ENCODE peak calls at places on chromosomes 12 and 14, in four cellular contexts. E, F, B and T are unnamed samples.

GRCh38 chr12:70386771-70387170 is 20.7 kb downstream of the KCNMB4 start:
- DNase-seq in E (no peak), F (no peak), B (no peak), T (no peak)

GRCh38 chr14:73945159-73945670 is 4.7 kb downstream of the FAM161B start:
- DNase-seq in E (no peak), F (no peak), B (no peak), T (no peak)

GRCh38 chr14:23095196-23096108 is at the start of gene C14orf119:
- DNase-seq in F (peak), E (peak), B (peak), T (peak)

GRCh38 chr14:38605193-38606114 is 349.6 kb upstream of the CLEC14A start:
- DNase-seq in B (no peak), E (no peak), F (no peak), T (no peak)

GRCh38 chr12:75635606-75636444 is 124.4 kb upstream of the KRR1 start:
- DNase-seq in F (peak), B (no peak), E (no peak), T (no peak)

GRCh38 chr14:99715266-99716000 is 31.3 kb downstream of the CYP46A1 start:
- DNase-seq in F (no peak), E (no peak), B (no peak), T (no peak)

GRCh38 chr12:116538076-116538591 is 21.0 kb upstream of the MAP1LC3B2 start:
- DNase-seq in E (no peak), B (no peak), F (peak), T (peak)

GRCh38 chr12:113818833-113819232 is 147.3 kb downstream of the RBM19 start:
- DNase-seq in F (no peak), B (no peak), E (no peak), T (no peak)

GRCh38 chr12:89862511-89863331 is 154.1 kb upstream of the ATP2B1 start:
- DNase-seq in F (no peak), B (peak), E (no peak), T (peak)

GRCh38 chr12:98592825-98593322 is 612 bp upstream of the SLC25A3 start:
- DNase-seq in B (no peak), F (peak), E (no peak), T (no peak)

GRCh38 chr12:93857279-93857894 is 180.2 kb downstream of the CRADD start:
- DNase-seq in B (no peak), F (no peak), E (no peak), T (no peak)

GRCh38 chr14:57089901-57090300 is 178.8 kb downstream of the EXOC5 start:
- DNase-seq in B (no peak), E (no peak), F (no peak), T (no peak)

GRCh38 chr14:49991491-49991890 is 98.6 kb downstream of the ARF6 start:
- DNase-seq in E (no peak), B (no peak), F (no peak), T (no peak)

GRCh38 chr12:120262852-120263724 is 2.4 kb downstream of the PXN start:
- DNase-seq in F (peak), E (no peak), B (no peak), T (peak)

GRCh38 chr12:118060301-118061010 is 523 bp downstream of the WSB2 start:
- DNase-seq in F (peak), B (no peak), E (no peak), T (no peak)

GRCh38 chr14:94269156-94269555 is 23.9 kb downstream of the SERPINA10 start:
- DNase-seq in F (no peak), B (no peak), E (no peak), T (no peak)

GRCh38 chr12:56358836-56359532 is 923 bp downstream of the STAT2 start:
- DNase-seq in B (no peak), E (no peak), F (peak), T (no peak)

GRCh38 chr12:107990325-107990724 is 138.8 kb upstream of the WSCD2 start:
- DNase-seq in B (peak), F (no peak), E (peak), T (peak)

GRCh38 chr12:132807295-132808222 is 21.1 kb downstream of the GOLGA3 start:
- DNase-seq in B (no peak), E (no peak), F (no peak), T (no peak)

GRCh38 chr14:67359319-67359774 is 257 bp downstream of the ATP6V1D start:
- DNase-seq in F (peak), E (no peak), B (no peak), T (peak)

GRCh38 chr12:116607039-116607438 is 47.9 kb downstream of the MAP1LC3B2 start:
- DNase-seq in F (no peak), B (no peak), E (no peak), T (no peak)

GRCh38 chr12:131105736-131106356 is 152.1 kb downstream of the ADGRD1 start:
- DNase-seq in E (no peak), F (no peak), B (peak), T (no peak)

GRCh38 chr14:22829661-22830328 is at the start of gene MRPL52:
- DNase-seq in E (peak), F (peak), B (peak), T (peak)

GRCh38 chr14:50452979-50453705 is 56.5 kb upstream of the CDKL1 start:
- DNase-seq in B (no peak), F (peak), E (no peak), T (peak)

GRCh38 chr12:92094751-92095161 is 50.9 kb downstream of the BTG1 start:
- DNase-seq in E (no peak), F (no peak), B (no peak), T (peak)

GRCh38 chr14:39488600-39488999 is 56.4 kb upstream of the FBXO33 start:
- DNase-seq in B (no peak), F (no peak), E (no peak), T (no peak)

GRCh38 chr12:1820191-1820599 is at the start of gene LRTM2:
- DNase-seq in E (no peak), F (no peak), B (no peak), T (no peak)

GRCh38 chr12:20440408-20440807 is 72.1 kb downstream of the PDE3A start:
- DNase-seq in B (no peak), F (no peak), E (no peak), T (no peak)

GRCh38 chr14:65396082-65396910 is 16.2 kb upstream of the FUT8 start:
- DNase-seq in E (no peak), B (no peak), F (no peak), T (no peak)

GRCh38 chr12:45304514-45305178 is 88.8 kb downstream of the ANO6 start:
- DNase-seq in F (no peak), B (no peak), E (no peak), T (no peak)

GRCh38 chr12:131830335-131831020 is 2.3 kb downstream of the MMP17 start:
- DNase-seq in E (peak), B (peak), F (peak), T (peak)

GRCh38 chr14:104138891-104139459 is 588 bp downstream of the KIF26A start:
- DNase-seq in B (no peak), E (no peak), F (no peak), T (no peak)

GRCh38 chr12:27025116-27025515 is 2.8 kb downstream of the MED21 start:
- DNase-seq in B (no peak), E (no peak), F (no peak), T (no peak)

GRCh38 chr12:107487011-107487680 is 198.5 kb upstream of the PWP1 start:
- DNase-seq in F (no peak), B (no peak), E (no peak), T (no peak)

GRCh38 chr12:120680165-120680738 is 6.7 kb upstream of the MLEC start:
- DNase-seq in B (no peak), F (no peak), E (no peak), T (no peak)

GRCh38 chr14:22531451-22532344 is 57.3 kb downstream of the DAD1 start:
- DNase-seq in B (no peak), F (no peak), E (no peak), T (no peak)